ENCODE peak calls at places on chromosomes 16 and 17, in five cellular contexts. M, L, W, Q and J are unnamed samples.

GRCh38 chr16:3444032-3444388 is 530 bp downstream of the NAA60 start:
- DNase-seq in M (no peak), L (no peak), W (no peak), Q (peak; percentile 81), J (no peak)

GRCh38 chr17:46942441-46943217 is 19.7 kb downstream of the GOSR2 start:
- DNase-seq in M (peak; percentile 37), L (peak; percentile 79), W (peak; percentile 55), Q (peak; percentile 81), J (peak; percentile 92)

GRCh38 chr17:6749519-6749918 is 6.3 kb upstream of the XAF1 start:
- DNase-seq in M (no peak), L (no peak), W (no peak), Q (peak; percentile 42), J (no peak)

GRCh38 chr16:25896412-25896811 is 204.7 kb downstream of the HS3ST4 start:
- DNase-seq in M (no peak), L (no peak), W (no peak), Q (no peak), J (no peak)

GRCh38 chr17:41654134-41654907 is 29.9 kb upstream of the KRT17 start:
- DNase-seq in M (no peak), L (no peak), W (peak; percentile 24), Q (no peak), J (peak; percentile 8)

GRCh38 chr17:17722081-17722905 is 41.0 kb downstream of the RAI1 start:
- DNase-seq in M (no peak), L (no peak), W (no peak), Q (no peak), J (no peak)

GRCh38 chr16:59591480-59591879 is 857.4 kb upstream of the GOT2 start:
- DNase-seq in M (no peak), L (no peak), W (no peak), Q (no peak), J (no peak)

GRCh38 chr17:73140531-73140930 is 24.3 kb upstream of the SSTR2 start:
- DNase-seq in M (no peak), L (no peak), W (no peak), Q (no peak), J (no peak)

GRCh38 chr17:41535764-41536481 is 7.8 kb upstream of the KRT19 start:
- DNase-seq in M (no peak), L (no peak), W (no peak), Q (no peak), J (no peak)

GRCh38 chr16:46950009-46950408 is 23.5 kb downstream of the DNAJA2 start:
- DNase-seq in M (no peak), L (no peak), W (no peak), Q (no peak), J (no peak)

GRCh38 chr17:65914784-65915342 is 277.1 kb downstream of the CEP112 start:
- DNase-seq in M (no peak), L (no peak), W (no peak), Q (no peak), J (no peak)

GRCh38 chr17:83080641-83081560 is 1.5 kb downstream of the METRNL start:
- DNase-seq in M (no peak), L (peak; percentile 78), W (no peak), Q (no peak), J (no peak)

GRCh38 chr16:73047536-73048291 is at the start of gene ZFHX3:
- DNase-seq in M (no peak), L (peak; percentile 89), W (peak; percentile 51), Q (peak; percentile 66), J (no peak)

GRCh38 chr16:85491798-85492616 is 121.1 kb upstream of the GSE1 start:
- DNase-seq in M (no peak), L (peak; percentile 93), W (no peak), Q (no peak), J (no peak)

GRCh38 chr17:82668631-82669099 is 20.4 kb upstream of the WDR45B start:
- DNase-seq in M (no peak), L (peak; percentile 83), W (peak; percentile 40), Q (peak; percentile 75), J (no peak)

GRCh38 chr16:5064915-5065314 is 841 bp downstream of the C16orf89 start:
- DNase-seq in M (no peak), L (no peak), W (no peak), Q (no peak), J (no peak)

GRCh38 chr17:75480281-75480680 is 23.8 kb downstream of the TMEM94 start:
- DNase-seq in M (no peak), L (no peak), W (no peak), Q (no peak), J (no peak)

GRCh38 chr17:10026786-10027046 is 121.6 kb upstream of the RCVRN start:
- DNase-seq in M (no peak), L (no peak), W (no peak), Q (no peak), J (no peak)

DNA sequence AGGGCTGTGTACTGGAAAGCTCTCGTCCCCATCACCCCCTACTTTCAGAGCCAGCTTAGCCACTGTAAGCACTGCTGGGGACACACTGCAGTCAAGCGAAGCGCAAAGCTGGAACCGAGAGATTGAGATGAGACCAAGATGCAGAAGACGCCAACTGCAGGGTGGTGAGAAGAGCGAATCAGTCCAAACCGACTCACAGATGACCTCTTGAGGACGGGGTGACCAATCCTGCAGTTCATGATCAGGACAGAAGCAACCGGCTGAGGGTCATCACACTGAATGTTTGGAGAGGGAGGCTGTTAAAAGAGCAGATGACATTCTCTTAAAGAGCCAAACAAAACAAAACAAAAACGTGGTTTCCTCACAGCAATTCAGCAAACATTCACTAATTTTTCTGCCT is 8.5 kb downstream of the HASPIN start:
- DNase-seq in M (no peak), L (no peak), W (no peak), Q (peak; percentile 56), J (no peak)
- TF ChIP-seq CTCF in M (no peak), L (no peak), W (no peak), Q (no peak), J (no peak)

GRCh38 chr17:16507918-16508533 is 16.0 kb upstream of the LRRC75A start:
- DNase-seq in M (no peak), L (no peak), W (no peak), Q (no peak), J (no peak)

GRCh38 chr17:16504974-16505373 is 13.0 kb upstream of the LRRC75A start:
- DNase-seq in M (no peak), L (no peak), W (no peak), Q (no peak), J (no peak)

GRCh38 chr17:16512011-16512410 is 20.0 kb upstream of the LRRC75A start:
- DNase-seq in M (no peak), L (peak; percentile 2), W (no peak), Q (no peak), J (no peak)

GRCh38 chr17:16511515-16511914 is 19.5 kb upstream of the LRRC75A start:
- DNase-seq in M (no peak), L (peak; percentile 4), W (no peak), Q (no peak), J (no peak)

DNA sequence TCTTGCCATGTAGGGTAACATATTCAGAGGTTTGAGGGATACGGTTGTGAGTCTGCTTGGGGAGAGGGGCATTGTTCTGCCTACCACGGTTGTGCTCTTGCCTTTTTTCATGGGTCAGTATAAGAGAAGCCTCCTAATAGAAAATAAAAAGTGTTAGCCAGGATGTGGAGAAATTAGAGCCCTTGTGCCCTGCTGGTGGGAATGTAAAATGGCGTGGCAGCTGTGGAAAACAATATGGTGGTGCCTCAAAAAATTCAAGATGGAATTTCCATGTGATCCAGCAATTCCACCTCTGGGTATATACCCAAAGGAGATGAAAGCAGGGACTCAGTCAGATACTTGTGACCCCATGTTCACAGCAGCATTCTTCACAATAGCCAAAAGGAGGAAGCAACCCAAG is 14.2 kb upstream of the LRRC75A start:
- DNase-seq in M (no peak), L (no peak), W (no peak), Q (no peak), J (no peak)
- TF ChIP-seq CTCF in M (no peak), L (no peak), W (peak; percentile 32), Q (peak; percentile 21), J (no peak)

GRCh38 chr17:76868669-76869208 is 535 bp downstream of the MGAT5B start:
- DNase-seq in M (no peak), L (no peak), W (peak; percentile 15), Q (no peak), J (no peak)

GRCh38 chr17:76869209-76869877 is 1.1 kb downstream of the MGAT5B start:
- DNase-seq in M (no peak), L (no peak), W (no peak), Q (no peak), J (no peak)

GRCh38 chr17:76867578-76868175 is 527 bp upstream of the MGAT5B start:
- DNase-seq in M (no peak), L (no peak), W (no peak), Q (peak; percentile 39), J (no peak)

GRCh38 chr17:76866774-76867577 is 1.2 kb upstream of the MGAT5B start:
- DNase-seq in M (no peak), L (no peak), W (no peak), Q (peak; percentile 11), J (no peak)

DNA sequence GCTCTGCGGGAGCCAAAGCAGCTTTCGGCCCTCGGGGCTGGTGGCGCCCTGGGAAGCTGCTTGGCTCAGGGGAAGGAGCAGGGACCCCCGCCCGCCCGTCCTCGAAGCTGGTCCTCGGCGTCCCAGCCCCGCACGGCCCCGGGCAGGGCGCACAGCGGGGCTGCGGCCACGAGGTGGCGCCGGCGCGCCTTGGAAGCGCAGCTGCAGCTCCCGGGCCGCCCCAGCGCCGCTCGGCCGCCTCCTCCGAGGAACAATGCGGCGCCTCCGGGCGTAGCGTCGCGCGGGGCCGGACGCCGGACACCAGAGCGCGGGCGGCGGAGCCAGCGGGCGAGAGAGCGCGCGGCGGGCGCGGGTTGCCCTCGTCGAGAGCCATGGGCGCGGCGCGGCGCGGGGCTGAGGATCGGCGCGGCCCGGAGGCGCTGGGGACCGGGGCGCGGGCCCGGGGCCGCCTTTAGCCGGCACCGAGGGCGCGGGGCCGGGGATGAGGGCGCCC is at the start of gene MGAT5B:
- DNase-seq in M (peak; percentile 45), L (peak; percentile 81), W (peak; percentile 87), Q (peak; percentile 75), J (peak; percentile 98)
- TF ChIP-seq CTCF in M (peak; percentile 41), L (peak; percentile 73), W (peak; percentile 91), Q (peak; percentile 60), J (peak; percentile 92)

GRCh38 chr16:67426950-67427349 is 4.0 kb upstream of the HSD11B2 start:
- DNase-seq in M (no peak), L (no peak), W (no peak), Q (no peak), J (no peak)

GRCh38 chr16:67429799-67430503 is 970 bp upstream of the HSD11B2 start:
- DNase-seq in M (no peak), L (no peak), W (no peak), Q (no peak), J (no peak)

GRCh38 chr16:67429053-67429798 is 1.7 kb upstream of the HSD11B2 start:
- DNase-seq in M (no peak), L (no peak), W (no peak), Q (no peak), J (no peak)

GRCh38 chr16:67426022-67426421 is 4.9 kb upstream of the HSD11B2 start:
- DNase-seq in M (no peak), L (no peak), W (no peak), Q (no peak), J (no peak)

DNA sequence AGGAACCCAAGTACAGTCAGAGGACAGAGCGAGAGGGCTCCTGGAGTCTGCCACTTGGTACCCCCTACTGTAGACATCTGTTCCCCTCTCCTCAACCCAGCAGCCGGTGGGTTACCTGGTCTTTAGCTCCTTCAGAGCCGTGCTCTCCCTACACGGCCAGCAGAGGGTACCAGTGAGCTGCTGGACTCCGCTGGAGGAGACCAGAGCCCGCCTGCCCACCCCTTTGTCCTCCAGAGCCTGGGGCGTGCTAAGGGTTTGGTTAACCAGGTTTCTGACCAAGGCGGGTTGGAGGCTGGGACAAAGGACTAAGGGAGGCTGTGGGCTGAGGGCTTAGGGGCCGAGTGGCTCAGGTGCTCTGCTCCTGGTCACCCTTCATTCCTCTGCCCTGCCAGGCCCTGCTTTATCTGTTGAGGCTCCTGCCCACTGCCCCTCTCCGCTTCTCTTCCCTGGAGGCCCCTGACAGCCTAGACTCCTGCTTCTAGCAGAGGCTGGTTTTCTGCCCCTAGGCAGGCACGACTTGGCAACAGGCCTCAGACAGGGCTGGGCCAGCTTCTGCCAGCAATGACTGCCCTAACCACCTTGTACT is 2.7 kb upstream of the HSD11B2 start:
- DNase-seq in M (no peak), L (no peak), W (peak; percentile 68), Q (peak; percentile 71), J (peak; percentile 49)
- TF ChIP-seq CTCF in M (peak; percentile 15), L (peak; percentile 72), W (peak; percentile 87), Q (peak; percentile 96), J (peak; percentile 85)